ENCODE peak calls at places on chromosomes 6 and 20, in seven cellular contexts. Q, Z, U, F, V, M and G are unnamed samples.

GRCh38 chr6:35831257-35832007 is 26.3 kb downstream of the LHFPL5 start:
- DNase-seq in M (no peak), F (no peak), Z (no peak), V (no peak), Q (no peak), U (no peak), G (no peak)

GRCh38 chr6:126919947-126920346 is 198.5 kb upstream of the RSPO3 start:
- DNase-seq in M (no peak), Z (peak), Q (no peak), V (no peak), F (peak), U (no peak), G (peak)

GRCh38 chr20:19348582-19348981 is 136.1 kb downstream of the SLC24A3 start:
- DNase-seq in U (no peak), V (no peak), M (no peak), Q (no peak), Z (no peak), F (no peak), G (no peak)

GRCh38 chr20:35005463-35005961 is 49.8 kb downstream of the MYH7B start:
- DNase-seq in Z (no peak), Q (no peak), M (peak), V (no peak), U (no peak), F (no peak), G (no peak)

GRCh38 chr6:34128045-34128444 is 17.8 kb downstream of the GRM4 start:
- DNase-seq in U (no peak), Q (no peak), F (no peak), M (no peak), Z (no peak), V (no peak), G (no peak)

GRCh38 chr6:45084257-45084656 is 243.9 kb upstream of the RUNX2 start:
- DNase-seq in U (no peak), F (no peak), M (no peak), Q (no peak), Z (no peak), V (no peak), G (no peak)

GRCh38 chr6:140380371-140381218 is 1006.1 kb upstream of the CITED2 start:
- DNase-seq in Q (no peak), V (no peak), F (peak), M (no peak), Z (no peak), U (no peak), G (peak)

GRCh38 chr20:11958852-11959251 is 41.2 kb downstream of the BTBD3 start:
- DNase-seq in V (no peak), F (no peak), U (no peak), Z (no peak), M (no peak), Q (no peak), G (no peak)

GRCh38 chr6:145539831-145540230 is 195.5 kb downstream of the EPM2A start:
- DNase-seq in Q (no peak), Z (no peak), F (peak), U (no peak), M (no peak), V (no peak), G (peak)

GRCh38 chr6:157763129-157763893 is 59.7 kb upstream of the SNX9 start:
- DNase-seq in M (peak), Q (peak), F (peak), Z (no peak), V (no peak), U (no peak), G (peak)

GRCh38 chr6:33621396-33622388 is 570 bp downstream of the ITPR3 start:
- DNase-seq in F (peak), U (no peak), V (no peak), Q (peak), Z (no peak), M (peak), G (no peak)

GRCh38 chr6:129353067-129353466 is 356.9 kb downstream of the ARHGAP18 start:
- DNase-seq in V (no peak), U (no peak), Z (no peak), M (no peak), F (peak), Q (peak), G (peak)

GRCh38 chr6:168419569-168419968 is 21.4 kb upstream of the SMOC2 start:
- DNase-seq in V (no peak), Z (no peak), Q (no peak), M (no peak), U (no peak), F (no peak), G (no peak)

GRCh38 chr20:18628330-18628941 is 40.6 kb downstream of the DTD1 start:
- DNase-seq in Z (no peak), V (no peak), F (no peak), Q (peak), M (no peak), U (no peak), G (peak)

GRCh38 chr6:82283771-82284420 is 36.4 kb upstream of the IBTK start:
- DNase-seq in V (no peak), F (no peak), Z (no peak), U (no peak), M (no peak), Q (no peak), G (no peak)

GRCh38 chr6:72624557-72625160 is 2.8 kb downstream of the KCNQ5 start:
- DNase-seq in Q (no peak), U (no peak), M (no peak), F (peak), V (no peak), Z (no peak), G (peak)

GRCh38 chr20:32727663-32728062 is 15.6 kb downstream of the COMMD7 start:
- DNase-seq in Q (no peak), F (no peak), V (no peak), M (peak), Z (peak), U (no peak), G (no peak)

GRCh38 chr6:130964289-130964688 is 98.8 kb downstream of the EPB41L2 start:
- DNase-seq in Z (no peak), U (no peak), Q (no peak), F (no peak), V (no peak), M (no peak), G (no peak)

GRCh38 chr20:23153696-23154341 is 67.7 kb upstream of the CD93 start:
- DNase-seq in V (no peak), U (no peak), M (no peak), Q (no peak), F (peak), Z (no peak), G (no peak)

GRCh38 chr20:271069-271468 is 13.5 kb downstream of the DEFB132 start:
- DNase-seq in Q (no peak), U (no peak), V (no peak), M (no peak), Z (no peak), F (no peak), G (no peak)

GRCh38 chr6:106623039-106623438 is 6.3 kb downstream of the RTN4IP1 start:
- DNase-seq in Q (no peak), V (no peak), F (no peak), U (no peak), Z (no peak), M (no peak), G (no peak)

GRCh38 chr6:26103770-26104456 is 16.7 kb downstream of the HFE start:
- DNase-seq in Q (peak), Z (peak), V (peak), F (peak), U (peak), M (peak), G (peak)

GRCh38 chr20:50274570-50275430 is 84.2 kb downstream of the CEBPB start:
- DNase-seq in M (peak), V (no peak), Q (no peak), F (no peak), Z (no peak), U (no peak), G (no peak)

GRCh38 chr6:149211046-149211571 is 106.4 kb upstream of the TAB2 start:
- DNase-seq in Q (no peak), M (no peak), U (no peak), Z (no peak), V (no peak), F (no peak), G (no peak)

GRCh38 chr6:21953831-21954801 is 342.7 kb downstream of the PRL start:
- DNase-seq in M (no peak), F (peak), Z (peak), Q (no peak), U (no peak), V (no peak), G (no peak)

GRCh38 chr6:5898102-5898501 is 108.6 kb downstream of the NRN1 start:
- DNase-seq in F (no peak), Z (no peak), U (no peak), Q (no peak), M (no peak), V (no peak), G (no peak)

GRCh38 chr6:42342011-42342553 is 109.6 kb downstream of the TRERF1 start:
- DNase-seq in Q (no peak), Z (no peak), V (no peak), F (no peak), M (no peak), U (no peak), G (no peak)

GRCh38 chr20:57023997-57024396 is 242.4 kb downstream of the BMP7 start:
- DNase-seq in Q (no peak), F (no peak), M (no peak), V (no peak), Z (no peak), U (no peak), G (no peak)

GRCh38 chr20:11261533-11262000 is 587.8 kb upstream of the JAG1 start:
- DNase-seq in Q (no peak), M (no peak), Z (peak), U (no peak), V (no peak), F (peak), G (no peak)

GRCh38 chr20:35776513-35777101 is 4.8 kb downstream of the PHF20 start:
- DNase-seq in F (peak), Q (peak), U (no peak), M (peak), V (no peak), Z (no peak), G (no peak)

GRCh38 chr6:152268846-152269442 is 368.2 kb downstream of the SYNE1 start:
- DNase-seq in M (no peak), Z (no peak), F (no peak), V (no peak), Q (no peak), U (no peak), G (no peak)

GRCh38 chr6:57207141-57207540 is 15.0 kb downstream of the RAB23 start:
- DNase-seq in Q (no peak), V (no peak), Z (no peak), U (no peak), M (no peak), F (peak), G (peak)

GRCh38 chr20:46973801-46974200 is 79.2 kb downstream of the EYA2 start:
- DNase-seq in U (no peak), F (no peak), Q (no peak), Z (no peak), V (no peak), M (no peak), G (no peak)

GRCh38 chr20:58997141-58997770 is 9.8 kb downstream of the CTSZ start:
- DNase-seq in U (no peak), V (no peak), Z (no peak), Q (no peak), M (no peak), F (no peak), G (no peak)

GRCh38 chr6:158068156-158068892 is 86.7 kb downstream of the SYNJ2 start:
- DNase-seq in F (no peak), Z (no peak), M (no peak), U (no peak), Q (no peak), V (no peak), G (peak)

DNA sequence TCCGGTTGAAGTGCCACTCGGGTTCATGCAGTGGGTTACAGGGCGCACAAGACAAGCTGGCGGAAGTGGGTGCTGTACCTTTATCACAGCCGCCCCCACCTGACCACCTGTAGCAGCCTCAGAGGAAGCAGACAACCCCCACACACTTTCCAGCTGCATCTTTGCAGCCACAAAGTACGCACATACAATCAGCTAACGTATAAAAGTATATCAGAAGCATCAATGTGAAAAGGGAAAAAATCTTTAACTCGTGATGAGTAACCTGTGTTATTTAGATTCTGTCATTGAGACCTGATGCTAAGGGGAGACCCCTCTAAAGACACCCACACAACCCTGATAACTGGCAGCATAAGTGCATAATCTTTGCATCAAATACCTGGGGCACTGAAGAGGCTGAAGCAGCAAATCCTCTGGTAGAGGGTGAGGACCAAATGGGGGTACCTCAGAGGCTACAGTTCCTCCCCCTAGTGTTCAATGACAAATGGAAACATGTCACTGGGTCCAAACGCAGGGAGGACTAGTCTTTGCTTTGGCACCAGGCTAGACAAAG is 22.1 kb downstream of the BACH2 start:
- DNase-seq in Q (no peak), V (peak), U (no peak), Z (no peak), M (no peak), F (no peak), G (no peak)
- TF ChIP-seq CTCF in Q (no peak), V (peak), U (no peak), Z (no peak), M (no peak), F (no peak), G (no peak)

DNA sequence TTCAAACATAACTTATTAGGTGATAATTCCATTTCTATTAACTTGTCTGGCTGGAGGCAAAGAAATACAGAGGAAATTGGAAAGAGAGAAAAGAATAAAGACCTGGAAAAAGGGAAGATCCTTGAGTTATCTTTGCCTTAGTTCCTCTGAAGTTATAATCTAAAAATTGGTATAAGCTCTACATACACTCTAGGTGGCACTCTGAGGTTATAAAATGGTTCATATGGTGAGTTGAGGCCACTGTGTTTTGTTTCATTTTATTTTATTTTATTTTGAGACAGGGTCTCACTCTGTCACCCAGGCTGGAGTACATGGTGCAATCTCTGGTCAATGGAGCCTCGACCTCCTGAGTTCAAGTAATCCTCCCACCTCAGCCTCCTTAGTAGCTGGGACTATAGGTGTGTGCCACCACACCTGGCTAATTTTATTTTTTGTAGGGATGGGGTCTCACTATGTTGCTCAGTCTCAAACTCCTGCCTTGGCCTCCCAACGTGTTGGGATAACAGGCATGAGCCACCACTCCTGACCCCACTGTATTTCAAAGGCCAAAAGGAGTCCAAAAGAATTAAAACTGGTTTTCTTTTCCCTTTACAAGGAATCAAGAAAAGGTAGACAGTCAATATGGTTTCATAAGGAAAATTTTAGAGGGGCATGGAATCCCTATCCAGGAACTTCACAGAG is 19.4 kb downstream of the GPX6 start:
- DNase-seq in Z (no peak), V (no peak), U (no peak), M (no peak), Q (no peak), F (peak), G (no peak)
- TF ChIP-seq CTCF in Z (no peak), V (no peak), U (peak), M (no peak), Q (no peak), F (no peak), G (no peak)

GRCh38 chr6:109009761-109010612 is 84.7 kb downstream of the SESN1 start:
- DNase-seq in V (no peak), F (peak), Z (no peak), Q (no peak), M (no peak), U (no peak), G (no peak)

GRCh38 chr6:109008537-109008950 is 86.1 kb downstream of the SESN1 start:
- DNase-seq in V (no peak), M (no peak), Z (no peak), Q (no peak), F (no peak), U (no peak), G (no peak)

GRCh38 chr6:109010703-109011102 is 83.9 kb downstream of the SESN1 start:
- DNase-seq in M (no peak), V (no peak), F (no peak), U (no peak), Z (no peak), Q (no peak), G (no peak)

GRCh38 chr6:109008061-109008460 is 86.6 kb downstream of the SESN1 start:
- DNase-seq in U (no peak), V (no peak), M (no peak), Z (no peak), Q (no peak), F (no peak), G (no peak)

GRCh38 chr6:109008951-109009760 is 85.5 kb downstream of the SESN1 start:
- DNase-seq in M (peak), Z (peak), F (peak), V (peak), Q (peak), U (peak), G (peak)
- TF ChIP-seq CTCF in M (peak), Z (no peak), F (no peak), V (no peak), Q (peak), U (peak), G (no peak)

GRCh38 chr6:134446228-134446848 is 128.4 kb upstream of the SGK1 start:
- DNase-seq in U (no peak), F (peak), V (no peak), Q (no peak), Z (no peak), M (no peak), G (no peak)
- TF ChIP-seq CTCF in U (no peak), F (no peak), V (no peak), Q (no peak), Z (no peak), M (no peak), G (no peak)

DNA sequence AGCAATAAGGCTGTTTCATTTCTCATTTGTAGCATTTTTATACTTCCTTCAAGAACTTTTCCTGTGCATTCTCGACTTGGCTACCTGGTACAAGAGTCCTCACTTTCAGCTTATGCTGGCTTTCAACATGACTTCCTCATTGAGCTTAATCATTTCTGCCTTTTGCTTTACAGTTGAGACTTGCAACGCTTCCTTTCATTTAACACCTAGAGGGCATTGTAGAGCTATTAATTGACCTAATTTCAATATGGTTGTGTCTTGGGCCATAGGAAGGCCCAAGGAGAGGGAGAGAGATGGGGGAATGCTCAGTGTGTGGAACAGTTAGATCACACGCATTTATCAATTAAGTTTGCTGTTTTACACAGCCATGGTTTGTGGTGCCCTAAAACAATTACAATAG is 37.2 kb downstream of the SLC22A2 start:
- DNase-seq in M (no peak), U (no peak), Q (no peak), Z (no peak), F (peak), V (no peak), G (peak)
- TF ChIP-seq CTCF in M (no peak), U (no peak), Q (no peak), Z (no peak), F (peak), V (no peak), G (peak)

DNA sequence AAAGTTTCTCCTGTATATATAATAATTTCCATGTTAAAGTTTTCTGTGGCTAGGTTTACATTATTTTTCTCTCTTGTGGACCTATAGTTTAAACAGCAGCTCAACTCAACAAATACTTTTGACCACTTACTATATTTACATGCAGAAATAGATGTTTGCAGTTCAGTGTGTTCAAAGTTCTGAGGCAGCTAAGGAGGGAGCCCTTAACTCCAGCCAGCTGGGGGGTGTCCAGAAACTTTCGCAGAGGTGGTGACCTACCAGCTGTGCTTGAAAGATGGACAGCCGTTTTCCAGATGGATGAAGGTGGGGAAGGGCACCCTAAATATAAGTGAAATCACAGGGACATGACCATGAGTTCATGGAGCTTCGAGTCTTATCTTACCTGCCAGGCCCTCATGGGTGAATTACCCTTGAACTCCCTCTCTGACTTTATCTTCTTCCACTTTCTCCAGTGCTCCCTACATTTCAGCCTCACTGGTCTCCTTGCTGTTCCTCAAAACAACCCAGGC is 33.4 kb downstream of the DHX35 start:
- DNase-seq in Q (no peak), V (no peak), M (no peak), F (no peak), U (no peak), Z (no peak), G (no peak)
- TF ChIP-seq CTCF in Q (no peak), V (no peak), M (no peak), F (no peak), U (no peak), Z (no peak), G (no peak)

GRCh38 chr6:89481695-89482094 is 48.7 kb downstream of the ANKRD6 start:
- DNase-seq in U (no peak), F (no peak), V (no peak), Q (no peak), M (no peak), Z (no peak), G (no peak)
- TF ChIP-seq CTCF in U (no peak), F (no peak), V (no peak), Q (no peak), M (no peak), Z (no peak), G (no peak)

DNA sequence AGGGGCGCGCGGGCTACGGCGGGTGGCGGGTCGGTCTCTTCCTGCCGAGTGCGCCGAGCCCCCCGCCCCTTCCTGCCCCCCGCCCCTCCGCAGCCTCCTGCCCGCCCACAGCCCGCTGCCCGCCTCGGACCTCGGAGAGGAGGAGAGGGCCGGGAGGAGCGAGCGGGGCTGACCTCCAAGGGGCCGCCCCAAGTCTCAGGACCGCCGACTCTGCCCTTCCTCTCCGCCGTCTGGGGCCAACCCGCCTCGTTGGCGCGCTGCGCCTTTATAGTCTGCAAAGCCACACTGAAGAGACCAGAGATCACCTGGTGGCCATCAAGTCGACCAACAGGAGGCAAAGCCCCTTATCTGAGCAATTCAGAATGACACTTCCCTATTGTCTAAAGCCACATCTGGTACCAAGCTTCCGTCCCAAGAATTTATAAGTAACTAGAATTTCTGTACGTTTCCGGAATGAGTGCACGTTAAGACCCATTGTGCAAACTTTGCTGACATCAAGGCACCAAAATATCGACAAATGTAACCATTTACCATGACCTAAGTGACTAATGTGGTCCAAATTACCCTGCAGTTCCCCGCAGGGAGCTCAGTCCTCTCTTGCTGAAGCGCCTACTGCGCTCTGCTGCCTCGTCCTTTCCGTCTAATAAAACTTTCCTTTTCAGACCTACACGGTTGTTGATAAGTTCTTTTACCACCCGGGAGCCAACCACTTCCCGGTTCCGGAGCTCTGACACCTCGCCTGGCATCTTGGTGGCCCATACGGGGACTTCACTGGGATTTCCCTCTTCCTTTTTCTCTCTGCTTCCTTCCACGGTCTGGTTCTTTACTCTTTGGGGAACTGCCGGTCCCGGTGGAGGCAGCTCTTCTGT is at the start of gene CPXM1:
- DNase-seq in Q (no peak), F (no peak), V (no peak), U (peak), M (no peak), Z (no peak), G (no peak)
- TF ChIP-seq CTCF in Q (no peak), F (no peak), V (no peak), U (peak), M (no peak), Z (no peak), G (no peak)